ENCODE peak calls at places on chromosomes 7 and 10, in six cellular contexts. Q, L, M, N, G and R are unnamed samples.

GRCh38 chr7:94662548-94662947 is 6.6 kb upstream of the SGCE start:
- DNase-seq in Q (no peak), L (no peak), M (no peak), N (no peak), G (no peak), R (no peak)

GRCh38 chr10:84370268-84370667 is 41.9 kb downstream of the CCSER2 start:
- DNase-seq in Q (no peak), L (no peak), M (no peak), N (no peak), G (no peak), R (no peak)

GRCh38 chr7:148020679-148021078 is 569.9 kb upstream of the C7orf33 start:
- DNase-seq in Q (no peak), L (no peak), M (no peak), N (no peak), G (no peak), R (no peak)

GRCh38 chr7:43785425-43785824 is 26.9 kb downstream of the BLVRA start:
- DNase-seq in Q (no peak), L (no peak), M (no peak), N (no peak), G (peak; percentile 92), R (no peak)

GRCh38 chr10:22962817-22963216 is 35.0 kb downstream of the ARMC3 start:
- DNase-seq in Q (no peak), L (no peak), M (no peak), N (no peak), G (no peak), R (no peak)

GRCh38 chr10:124119933-124120332 is 26.5 kb upstream of the CHST15 start:
- DNase-seq in Q (no peak), L (no peak), M (no peak), N (peak; percentile 63), G (no peak), R (no peak)

GRCh38 chr10:78600740-78601139 is 468.0 kb upstream of the ZMIZ1 start:
- DNase-seq in Q (no peak), L (no peak), M (peak; percentile 14), N (no peak), G (peak; percentile 36), R (no peak)

GRCh38 chr10:114650831-114651230 is 7.2 kb downstream of the ABLIM1 start:
- DNase-seq in Q (peak; percentile 45), L (no peak), M (no peak), N (no peak), G (no peak), R (no peak)

GRCh38 chr7:55965805-55966421 is 1.5 kb downstream of the NIPSNAP2 start:
- DNase-seq in Q (no peak), L (no peak), M (no peak), N (no peak), G (peak; percentile 31), R (peak; percentile 89)

GRCh38 chr10:14004536-14004935 is 326.2 kb downstream of the FRMD4A start:
- DNase-seq in Q (no peak), L (no peak), M (no peak), N (no peak), G (peak; percentile 35), R (no peak)

GRCh38 chr10:26468691-26469090 is 30.6 kb downstream of the APBB1IP start:
- DNase-seq in Q (no peak), L (no peak), M (no peak), N (peak; percentile 78), G (no peak), R (no peak)

GRCh38 chr7:20906791-20907190 is 120.1 kb upstream of the SP8 start:
- DNase-seq in Q (no peak), L (no peak), M (no peak), N (no peak), G (no peak), R (no peak)

GRCh38 chr10:106308284-106308683 is 856.2 kb downstream of the SORCS1 start:
- DNase-seq in Q (no peak), L (no peak), M (no peak), N (no peak), G (no peak), R (no peak)

GRCh38 chr7:152050547-152050971 is 25.1 kb downstream of the GALNT11 start:
- DNase-seq in Q (no peak), L (no peak), M (no peak), N (no peak), G (peak; percentile 52), R (no peak)

GRCh38 chr7:154902600-154903082 is 100.3 kb downstream of the PAXIP1 start:
- DNase-seq in Q (no peak), L (no peak), M (no peak), N (no peak), G (no peak), R (no peak)

GRCh38 chr10:87861566-87861952 is 1.8 kb downstream of the KLLN start:
- DNase-seq in Q (peak; percentile 88), L (no peak), M (peak; percentile 73), N (peak; percentile 88), G (peak; percentile 89), R (peak; percentile 70)

GRCh38 chr10:21532694-21533576 is 1.1 kb upstream of the MLLT10 start:
- DNase-seq in Q (no peak), L (no peak), M (no peak), N (no peak), G (no peak), R (no peak)

GRCh38 chr10:22874189-22874854 is 53.5 kb upstream of the ARMC3 start:
- DNase-seq in Q (no peak), L (no peak), M (no peak), N (no peak), G (no peak), R (no peak)

GRCh38 chr7:37105119-37105518 is 343.5 kb downstream of the ELMO1 start:
- DNase-seq in Q (no peak), L (no peak), M (no peak), N (no peak), G (no peak), R (no peak)

GRCh38 chr10:69088801-69089501 is 1.0 kb downstream of the SRGN start:
- DNase-seq in Q (no peak), L (no peak), M (no peak), N (no peak), G (peak; percentile 52), R (no peak)

GRCh38 chr10:69089638-69090599 is 2.0 kb downstream of the SRGN start:
- DNase-seq in Q (peak; percentile 51), L (no peak), M (no peak), N (peak; percentile 86), G (peak; percentile 54), R (no peak)

GRCh38 chr10:69088471-69088769 is 517 bp downstream of the SRGN start:
- DNase-seq in Q (no peak), L (no peak), M (no peak), N (no peak), G (no peak), R (no peak)

GRCh38 chr10:69086131-69086530 is 1.8 kb upstream of the SRGN start:
- DNase-seq in Q (no peak), L (no peak), M (no peak), N (no peak), G (no peak), R (no peak)

GRCh38 chr10:69087600-69088470 is at the start of gene SRGN:
- DNase-seq in Q (peak; percentile 70), L (no peak), M (peak; percentile 91), N (peak; percentile 95), G (peak; percentile 62), R (peak; percentile 54)
- TF ChIP-seq POLR2A in Q (peak; percentile 52), L (no peak), M (peak; percentile 64), N (peak; percentile 78), G (no peak), R (peak; percentile 69)

GRCh38 chr7:1234049-1234691 is 1.5 kb downstream of the UNCX start:
- DNase-seq in Q (no peak), L (no peak), M (no peak), N (no peak), G (no peak), R (no peak)

GRCh38 chr7:1232103-1232466 is 587 bp upstream of the UNCX start:
- DNase-seq in Q (no peak), L (no peak), M (no peak), N (no peak), G (no peak), R (no peak)

GRCh38 chr7:1234794-1235500 is 2.3 kb downstream of the UNCX start:
- DNase-seq in Q (no peak), L (no peak), M (no peak), N (no peak), G (no peak), R (no peak)

GRCh38 chr7:1232623-1233327 is at the start of gene UNCX:
- DNase-seq in Q (no peak), L (no peak), M (no peak), N (no peak), G (no peak), R (no peak)

DNA sequence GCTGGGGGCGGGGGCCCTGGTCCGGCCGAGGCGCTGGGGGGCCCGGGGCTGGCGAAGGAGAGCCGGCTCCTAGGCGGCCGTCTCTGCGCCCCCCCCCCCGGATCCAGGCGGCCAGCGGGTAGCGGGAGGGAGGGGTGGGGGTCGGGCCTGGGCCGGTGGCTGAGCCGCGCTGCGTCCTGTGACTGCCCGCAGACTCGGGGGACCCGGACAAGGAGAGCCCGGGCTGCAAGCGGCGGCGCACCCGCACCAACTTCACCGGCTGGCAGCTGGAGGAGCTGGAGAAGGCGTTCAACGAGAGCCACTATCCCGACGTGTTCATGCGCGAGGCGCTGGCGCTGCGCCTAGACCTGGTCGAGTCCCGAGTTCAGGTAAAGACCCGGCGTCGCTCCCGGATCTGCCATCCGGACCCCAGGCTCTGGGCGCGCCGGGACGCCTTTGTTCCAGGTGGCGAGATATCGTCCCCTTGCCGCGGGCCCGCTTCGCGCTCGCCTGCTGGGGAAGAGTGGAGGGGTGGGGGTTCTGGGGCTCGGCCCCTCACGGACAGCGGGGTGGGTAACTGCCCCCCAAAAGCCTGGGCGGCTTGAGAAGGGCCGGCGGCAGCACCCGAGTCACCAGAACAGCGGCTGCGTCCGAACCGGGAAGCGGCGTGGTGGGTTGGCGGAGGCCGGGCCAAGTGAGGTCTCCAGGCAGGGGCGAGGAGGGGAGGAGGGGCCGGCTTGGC is 816 bp downstream of the UNCX start:
- DNase-seq in Q (no peak), L (no peak), M (no peak), N (no peak), G (no peak), R (no peak)
- H3K27me3 ChIP-seq in Q (peaks cover 96% of the 10 kb centered on the region), L (no peaks in the 10 kb centered on the region), M (peaks cover 87% of the 10 kb centered on the region), N (peaks cover 84% of the 10 kb centered on the region), G (peaks cover 87% of the 10 kb centered on the region), R (peaks cover 73% of the 10 kb centered on the region)

GRCh38 chr7:71746004-71746403 is 614.1 kb downstream of the GALNT17 start:
- DNase-seq in Q (no peak), L (no peak), M (no peak), N (no peak), G (no peak), R (no peak)
- TF ChIP-seq CTCF in Q (no peak), L (no peak), M (no peak), N (no peak), G (no peak), R (no peak)

DNA sequence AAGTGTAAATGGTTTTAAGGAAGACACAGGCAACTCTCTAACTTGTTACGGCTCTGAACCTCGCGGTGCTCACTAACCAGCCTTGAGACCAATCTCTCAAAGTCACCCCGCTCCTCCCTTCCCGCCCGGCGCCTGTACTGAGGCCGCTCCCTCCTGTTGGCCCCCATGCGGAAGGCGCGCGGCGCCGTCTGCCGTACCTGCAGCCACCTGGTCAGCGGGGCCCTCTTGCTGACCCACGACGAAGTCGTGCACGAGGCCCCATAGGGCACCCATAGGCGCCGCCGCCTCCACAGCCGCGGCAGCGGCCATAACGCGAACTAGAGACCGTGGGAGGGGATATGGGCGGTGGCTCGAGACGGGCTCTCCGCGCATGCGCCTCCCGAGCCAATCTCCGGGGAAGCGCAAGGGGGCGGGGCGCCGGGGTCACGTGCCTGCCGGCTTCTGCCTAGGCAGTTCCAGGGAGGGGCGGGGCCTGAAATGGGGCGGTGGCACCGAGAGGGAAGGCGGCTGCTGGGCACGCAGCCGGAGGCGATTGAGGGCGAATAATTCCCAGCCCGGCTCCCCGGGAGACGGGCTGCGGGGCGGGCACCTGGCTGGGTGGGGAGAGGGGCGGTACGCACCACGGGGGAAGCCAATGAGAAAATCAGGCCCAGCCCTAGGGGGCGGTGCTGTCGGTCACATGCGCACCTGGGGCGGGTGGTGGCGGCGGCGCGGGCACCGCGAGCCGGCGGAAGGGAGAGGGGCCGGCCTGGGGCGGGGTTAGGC is at the start of gene MMS19:
- DNase-seq in Q (peak; percentile 100), L (peak; percentile 92), M (peak; percentile 99), N (peak; percentile 100), G (peak; percentile 97), R (peak; percentile 98)
- TF ChIP-seq POLR2A in Q (peak; percentile 45), L (peak; percentile 43), M (peak; percentile 70), N (peak; percentile 75), G (peak; percentile 90), R (peak; percentile 79)